ENCODE peak calls at places on chromosomes 5 and 9, in eight cellular contexts. X is IMR-90, A is HT1080, D is mesothelial cell of epicardium, R is A172, P is occipital lobe, M is lung microvascular endothelial cell, W is DMS153. Y is an unnamed sample.
A peak's percentile ranks its signal among the peaks of the same experiment; 100 is the strongest.

GRCh38 chr5:132389453-132390286 is 20.2 kb downstream of the SLC22A5 start:
- DNase-seq in R (peak; percentile 100), X (peak; percentile 100), M (no peak), D (no peak), A (peak; percentile 100), W (no peak), P (peak; percentile 25), Y (no peak)

GRCh38 chr5:125492977-125493376 is 746.5 kb upstream of the ZNF608 start:
- DNase-seq in W (no peak), A (no peak), P (no peak), M (peak; percentile 3), X (no peak), D (no peak), R (no peak), Y (no peak)

GRCh38 chr5:33929925-33930690 is 6.1 kb upstream of the RXFP3 start:
- DNase-seq in X (no peak), P (no peak), M (no peak), D (no peak), R (no peak), A (no peak), W (no peak), Y (no peak)

GRCh38 chr5:6435356-6435755 is 13.3 kb upstream of the UBE2QL1 start:
- DNase-seq in X (no peak), M (peak; percentile 80), A (peak; percentile 45), P (no peak), R (no peak), W (peak; percentile 84), D (no peak), Y (no peak)

GRCh38 chr9:3434594-3434993 is 91.2 kb downstream of the RFX3 start:
- DNase-seq in X (peak; percentile 82), R (no peak), D (no peak), M (no peak), P (no peak), W (no peak), A (no peak), Y (no peak)

GRCh38 chr9:133351908-133352634 is 4.1 kb downstream of the RPL7A start:
- DNase-seq in X (peak; percentile 60), A (peak; percentile 72), P (no peak), M (peak; percentile 64), D (no peak), W (no peak), R (peak; percentile 52), Y (no peak)

GRCh38 chr5:162096448-162096847 is 28.9 kb downstream of the GABRG2 start:
- DNase-seq in D (no peak), W (no peak), M (no peak), A (peak; percentile 59), P (no peak), R (peak; percentile 13), X (no peak), Y (no peak)

GRCh38 chr5:54383941-54384340 is 71.6 kb upstream of the HSPB3 start:
- DNase-seq in A (no peak), R (no peak), P (no peak), D (no peak), X (no peak), M (no peak), W (no peak), Y (no peak)

GRCh38 chr5:137733922-137734695 is 1.8 kb downstream of the KLHL3 start:
- DNase-seq in D (no peak), X (peak; percentile 47), P (no peak), W (no peak), R (no peak), M (peak; percentile 55), A (no peak), Y (no peak)

GRCh38 chr5:38473008-38473407 is 83.4 kb downstream of the LIFR start:
- DNase-seq in R (no peak), M (peak; percentile 61), A (no peak), X (no peak), P (peak; percentile 19), W (peak; percentile 62), D (no peak), Y (no peak)

GRCh38 chr5:75869891-75870290 is 152.7 kb upstream of the POC5 start:
- DNase-seq in M (no peak), D (no peak), X (no peak), A (no peak), P (no peak), W (no peak), R (no peak), Y (no peak)

GRCh38 chr5:178113141-178113787 is at the start of gene N4BP3:
- DNase-seq in A (no peak), W (peak; percentile 12), P (no peak), D (peak; percentile 75), X (peak; percentile 44), M (peak; percentile 70), R (peak; percentile 35), Y (peak; percentile 58)

GRCh38 chr9:935348-935965 is 41.0 kb upstream of the DMRT3 start:
- DNase-seq in W (peak; percentile 95), M (no peak), P (no peak), R (peak; percentile 52), D (peak; percentile 62), A (no peak), X (peak; percentile 3), Y (no peak)

GRCh38 chr5:160479926-160480325 is 58.3 kb downstream of the PTTG1 start:
- DNase-seq in D (no peak), M (peak; percentile 51), R (peak; percentile 70), A (peak; percentile 93), W (no peak), X (peak; percentile 84), P (peak; percentile 60), Y (no peak)

GRCh38 chr5:181189363-181189961 is 15.5 kb downstream of the TRIM7 start:
- DNase-seq in A (no peak), W (no peak), R (no peak), D (peak; percentile 53), X (peak; percentile 30), P (no peak), M (peak; percentile 65), Y (no peak)

GRCh38 chr5:136734638-136735037 is 369.3 kb upstream of the TRPC7 start:
- DNase-seq in M (no peak), X (no peak), A (no peak), R (no peak), D (no peak), P (no peak), W (no peak), Y (no peak)

GRCh38 chr9:98097836-98098235 is 21.2 kb downstream of the TRIM14 start:
- DNase-seq in D (no peak), W (peak; percentile 54), A (no peak), X (no peak), M (no peak), P (no peak), R (no peak), Y (no peak)

GRCh38 chr9:136407911-136408310 is 2.5 kb downstream of the ENTR1 start:
- DNase-seq in D (no peak), X (no peak), M (no peak), A (no peak), W (no peak), R (no peak), P (no peak), Y (no peak)

GRCh38 chr5:157930710-157931109 is 71.8 kb upstream of the CLINT1 start:
- DNase-seq in W (no peak), X (no peak), D (no peak), P (no peak), A (no peak), M (peak; percentile 48), R (no peak), Y (no peak)

GRCh38 chr9:71830131-71830530 is 61.8 kb upstream of the CEMIP2 start:
- DNase-seq in P (peak; percentile 81), A (no peak), M (no peak), W (no peak), D (no peak), X (no peak), R (no peak), Y (no peak)

GRCh38 chr9:72695365-72695764 is 174.0 kb downstream of the TMC1 start:
- DNase-seq in W (no peak), D (no peak), A (no peak), M (no peak), X (no peak), P (no peak), R (no peak), Y (no peak)

GRCh38 chr9:132135456-132135855 is 26.4 kb upstream of the NTNG2 start:
- DNase-seq in R (no peak), M (no peak), D (no peak), P (no peak), X (no peak), A (no peak), W (no peak), Y (no peak)

GRCh38 chr5:456351-457194 is 13.6 kb downstream of the EXOC3 start:
- DNase-seq in D (no peak), P (no peak), M (peak; percentile 70), X (no peak), W (no peak), R (no peak), A (no peak), Y (no peak)

GRCh38 chr9:124290743-124291554 is 33.2 kb downstream of the NEK6 start:
- DNase-seq in P (no peak), M (no peak), R (no peak), D (no peak), X (no peak), W (no peak), A (no peak), Y (no peak)

GRCh38 chr5:61623401-61624069 is 291.5 kb downstream of the ZSWIM6 start:
- DNase-seq in A (no peak), D (no peak), X (no peak), R (peak; percentile 18), M (peak; percentile 41), P (no peak), W (no peak), Y (no peak)

GRCh38 chr5:22918511-22918910 is 65.4 kb upstream of the CDH12 start:
- DNase-seq in A (no peak), M (no peak), P (no peak), R (no peak), W (no peak), D (no peak), X (no peak), Y (no peak)

GRCh38 chr9:68507796-68508145 is 32.9 kb downstream of the TMEM252 start:
- DNase-seq in A (no peak), W (no peak), R (no peak), P (no peak), D (no peak), X (no peak), M (no peak), Y (no peak)

GRCh38 chr5:180802325-180803180 is at the start of gene MGAT1:
- DNase-seq in W (no peak), X (peak; percentile 83), M (peak; percentile 86), D (peak; percentile 82), R (peak; percentile 52), P (peak; percentile 45), A (peak; percentile 58), Y (peak; percentile 59)

GRCh38 chr9:92644278-92644677 is 25.7 kb downstream of the IPPK start:
- DNase-seq in P (no peak), X (no peak), M (no peak), D (no peak), A (no peak), R (no peak), W (no peak), Y (no peak)

GRCh38 chr9:129785866-129786265 is 17.1 kb upstream of the TOR1B start:
- DNase-seq in D (no peak), A (no peak), R (no peak), W (no peak), M (no peak), X (no peak), P (no peak), Y (no peak)

GRCh38 chr5:134063421-134063820 is 51.1 kb upstream of the TCF7 start:
- DNase-seq in M (no peak), A (peak; percentile 43), X (no peak), P (no peak), D (no peak), W (no peak), R (peak; percentile 34), Y (no peak)

GRCh38 chr5:59193616-59194319 is 610.9 kb downstream of the RAB3C start:
- DNase-seq in W (no peak), X (peak; percentile 94), A (peak; percentile 98), M (no peak), R (peak; percentile 90), P (no peak), D (no peak), Y (no peak)

Y was measured in effector CD8-positive, alpha-beta T cell.